ENCODE peak calls at places on chromosomes 3 and 15, in four cellular contexts. R is HepG2, U is K562, L is GM12878. K is an unnamed sample.

GRCh38 chr15:70827721-70828120 is 26.2 kb downstream of the LARP6 start:
- DNase-seq in R (no peak), U (no peak), L (no peak), K (no peak)

GRCh38 chr15:39573287-39573686 is 7.6 kb upstream of the THBS1 start:
- DNase-seq in R (no peak), U (no peak), L (no peak), K (no peak)

GRCh38 chr3:138774529-138775253 is 60.0 kb downstream of the PIK3CB start:
- DNase-seq in R (peak), U (peak), L (no peak), K (no peak)

GRCh38 chr3:109059289-109059688 is 58.6 kb downstream of the MORC1 start:
- DNase-seq in R (no peak), U (no peak), L (no peak), K (no peak)

GRCh38 chr3:144652573-144652972 is 681.0 kb downstream of the DIPK2A start:
- DNase-seq in R (no peak), U (no peak), L (no peak), K (no peak)

GRCh38 chr3:123694377-123695147 is 109.7 kb upstream of the HACD2 start:
- DNase-seq in R (no peak), U (no peak), L (no peak), K (no peak)

GRCh38 chr15:76483752-76484151 is 147.2 kb downstream of the ISL2 start:
- DNase-seq in R (no peak), U (no peak), L (no peak), K (no peak)

GRCh38 chr3:57446318-57446841 is 97.8 kb downstream of the DNAH12 start:
- DNase-seq in R (no peak), U (peak), L (no peak), K (no peak)

GRCh38 chr3:115113367-115113766 is 33.7 kb downstream of the ZBTB20 start:
- DNase-seq in R (no peak), U (no peak), L (no peak), K (no peak)

GRCh38 chr15:94232107-94232506 is 746 bp downstream of the MCTP2 start:
- DNase-seq in R (no peak), U (no peak), L (peak), K (no peak)
- TF ChIP-seq ETV6 in R (no peak), U (no peak), L (no peak), K (no peak)

GRCh38 chr3:194395767-194396527 is 3.1 kb downstream of the GP5 start:
- DNase-seq in R (peak), U (peak), L (no peak), K (peak)
- TF ChIP-seq ETV6 in R (no peak), U (no peak), L (no peak), K (no peak)

GRCh38 chr15:51649659-51650521 is 27.3 kb upstream of the DMXL2 start:
- DNase-seq in R (peak), U (peak), L (peak), K (no peak)

GRCh38 chr15:51642696-51643095 is 20.1 kb upstream of the DMXL2 start:
- DNase-seq in R (no peak), U (no peak), L (no peak), K (no peak)

GRCh38 chr15:51641490-51642135 is 19.0 kb upstream of the DMXL2 start:
- DNase-seq in R (no peak), U (no peak), L (no peak), K (no peak)

GRCh38 chr15:51652084-51652668 is 29.1 kb upstream of the SCG3 start:
- DNase-seq in R (no peak), U (peak), L (no peak), K (no peak)

DNA sequence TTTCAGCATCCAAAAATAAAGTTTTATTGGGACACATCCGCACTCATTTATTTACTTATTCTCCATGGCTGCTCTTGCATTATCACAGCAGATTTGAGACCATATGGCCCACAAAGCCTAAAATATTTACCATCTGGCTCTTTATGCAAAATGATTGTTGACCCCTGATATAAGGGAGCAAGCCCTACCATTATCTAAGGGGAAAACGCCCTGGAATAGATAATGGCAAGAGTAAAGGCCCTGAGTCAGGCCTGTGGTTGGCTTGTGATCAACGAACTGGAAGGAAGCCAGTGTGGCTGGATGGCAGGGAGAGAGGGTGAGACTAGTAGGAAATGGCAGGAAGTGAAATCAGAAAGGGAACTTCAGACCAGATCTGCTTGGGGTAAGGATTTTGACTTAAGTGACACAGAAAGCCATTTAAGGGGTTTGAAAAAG is 24.6 kb upstream of the DMXL2 start:
- DNase-seq in R (no peak), U (peak), L (no peak), K (no peak)
- TF ChIP-seq ETV6 in R (no peak), U (peak), L (no peak), K (no peak)

GRCh38 chr3:107794664-107795443 is 272.1 kb downstream of the BBX start:
- DNase-seq in R (no peak), U (no peak), L (no peak), K (no peak)

GRCh38 chr3:107796786-107797185 is 274.0 kb downstream of the BBX start:
- DNase-seq in R (peak), U (peak), L (no peak), K (no peak)

GRCh38 chr3:107798381-107798780 is 275.6 kb downstream of the BBX start:
- DNase-seq in R (no peak), U (no peak), L (no peak), K (no peak)

GRCh38 chr3:107795514-107796094 is 272.8 kb downstream of the BBX start:
- DNase-seq in R (no peak), U (no peak), L (no peak), K (no peak)

GRCh38 chr3:107797586-107797985 is 274.8 kb downstream of the BBX start:
- DNase-seq in R (no peak), U (no peak), L (no peak), K (no peak)
- TF ChIP-seq ETV6 in R (no peak), U (no peak), L (no peak), K (no peak)

GRCh38 chr3:174775603-174776002 is 83.5 kb upstream of the NAALADL2 start:
- DNase-seq in R (no peak), U (no peak), L (no peak), K (no peak)

GRCh38 chr3:174776123-174776522 is 83.0 kb upstream of the NAALADL2 start:
- DNase-seq in R (no peak), U (no peak), L (no peak), K (no peak)

GRCh38 chr3:174776636-174777035 is 82.5 kb upstream of the NAALADL2 start:
- DNase-seq in R (no peak), U (no peak), L (no peak), K (no peak)
- TF ChIP-seq ETV6 in R (no peak), U (no peak), L (no peak), K (no peak)